ENCODE peak calls at places on chromosomes 11 and 22, in ten cellular contexts. One of them, this sample, is unnamed.
A peak's percentile ranks its signal among the peaks of the same experiment; 100 is the strongest.

GRCh38 chr22:41394012-41394356 is 12.2 kb downstream of the TEF start:
- DNase-seq in stimulated activated CD4-positive, alpha-beta T cell treated with anti-CD3 and anti-CD28 coated beads, Interleukin-1b, Interleukin-23, amount 100 ng/mL, for 24 hours: no peak
- DNase-seq in nephron progenitor cell: no peak
- DNase-seq in HL-60: no peak
- DNase-seq in dorsolateral prefrontal cortex: no peak
- DNase-seq in left cardiac atrium: no peak
- DNase-seq in AG20443: no peak
- DNase-seq in SJSA1: no peak
- DNase-seq in GDM1: no peak
- DNase-seq in Panc1: no peak
- DNase-seq in this sample: no peak

GRCh38 chr11:117010808-117011540 is 87.3 kb downstream of the SIK3 start:
- DNase-seq in stimulated activated CD4-positive, alpha-beta T cell treated with anti-CD3 and anti-CD28 coated beads, Interleukin-1b, Interleukin-23, amount 100 ng/mL, for 24 hours: no peak
- DNase-seq in nephron progenitor cell: no peak
- DNase-seq in HL-60: no peak
- DNase-seq in dorsolateral prefrontal cortex: no peak
- DNase-seq in left cardiac atrium: no peak
- DNase-seq in AG20443: peak; percentile 84
- DNase-seq in SJSA1: no peak
- DNase-seq in GDM1: no peak
- DNase-seq in Panc1: peak; percentile 78
- DNase-seq in this sample: no peak

GRCh38 chr22:45212992-45213751 is 27.5 kb downstream of the KIAA0930 start:
- DNase-seq in stimulated activated CD4-positive, alpha-beta T cell treated with anti-CD3 and anti-CD28 coated beads, Interleukin-1b, Interleukin-23, amount 100 ng/mL, for 24 hours: no peak
- DNase-seq in nephron progenitor cell: no peak
- DNase-seq in HL-60: peak; percentile 78
- DNase-seq in dorsolateral prefrontal cortex: peak; percentile 38
- DNase-seq in left cardiac atrium: peak; percentile 73
- DNase-seq in AG20443: peak; percentile 84
- DNase-seq in SJSA1: peak; percentile 66
- DNase-seq in GDM1: no peak
- DNase-seq in Panc1: no peak
- DNase-seq in this sample: no peak

GRCh38 chr22:38886333-38886732 is 14.3 kb upstream of the CBX6 start:
- DNase-seq in stimulated activated CD4-positive, alpha-beta T cell treated with anti-CD3 and anti-CD28 coated beads, Interleukin-1b, Interleukin-23, amount 100 ng/mL, for 24 hours: no peak
- DNase-seq in nephron progenitor cell: no peak
- DNase-seq in HL-60: no peak
- DNase-seq in dorsolateral prefrontal cortex: no peak
- DNase-seq in left cardiac atrium: no peak
- DNase-seq in AG20443: no peak
- DNase-seq in SJSA1: no peak
- DNase-seq in GDM1: no peak
- DNase-seq in Panc1: no peak
- DNase-seq in this sample: no peak

GRCh38 chr11:57071829-57072228 is 83.1 kb downstream of the OR5AK2 start:
- DNase-seq in stimulated activated CD4-positive, alpha-beta T cell treated with anti-CD3 and anti-CD28 coated beads, Interleukin-1b, Interleukin-23, amount 100 ng/mL, for 24 hours: no peak
- DNase-seq in nephron progenitor cell: no peak
- DNase-seq in HL-60: no peak
- DNase-seq in dorsolateral prefrontal cortex: no peak
- DNase-seq in left cardiac atrium: no peak
- DNase-seq in AG20443: peak; percentile 41
- DNase-seq in SJSA1: no peak
- DNase-seq in GDM1: no peak
- DNase-seq in Panc1: peak; percentile 12
- DNase-seq in this sample: no peak

GRCh38 chr22:26748845-26749244 is 91.5 kb downstream of the MIAT start:
- DNase-seq in stimulated activated CD4-positive, alpha-beta T cell treated with anti-CD3 and anti-CD28 coated beads, Interleukin-1b, Interleukin-23, amount 100 ng/mL, for 24 hours: no peak
- DNase-seq in nephron progenitor cell: no peak
- DNase-seq in HL-60: no peak
- DNase-seq in dorsolateral prefrontal cortex: no peak
- DNase-seq in left cardiac atrium: no peak
- DNase-seq in AG20443: peak; percentile 23
- DNase-seq in SJSA1: no peak
- DNase-seq in GDM1: no peak
- DNase-seq in Panc1: no peak
- DNase-seq in this sample: no peak

GRCh38 chr22:22709719-22710445 is 65.5 kb downstream of the GGTLC2 start:
- DNase-seq in stimulated activated CD4-positive, alpha-beta T cell treated with anti-CD3 and anti-CD28 coated beads, Interleukin-1b, Interleukin-23, amount 100 ng/mL, for 24 hours: no peak
- DNase-seq in nephron progenitor cell: peak; percentile 36
- DNase-seq in HL-60: peak; percentile 5
- DNase-seq in dorsolateral prefrontal cortex: no peak
- DNase-seq in left cardiac atrium: no peak
- DNase-seq in AG20443: no peak
- DNase-seq in SJSA1: peak; percentile 37
- DNase-seq in GDM1: no peak
- DNase-seq in Panc1: no peak
- DNase-seq in this sample: no peak

GRCh38 chr11:5197538-5197937 is 2.9 kb downstream of the OR51V1 start:
- DNase-seq in stimulated activated CD4-positive, alpha-beta T cell treated with anti-CD3 and anti-CD28 coated beads, Interleukin-1b, Interleukin-23, amount 100 ng/mL, for 24 hours: no peak
- DNase-seq in nephron progenitor cell: no peak
- DNase-seq in HL-60: no peak
- DNase-seq in dorsolateral prefrontal cortex: no peak
- DNase-seq in left cardiac atrium: no peak
- DNase-seq in AG20443: peak; percentile 59
- DNase-seq in SJSA1: no peak
- DNase-seq in GDM1: no peak
- DNase-seq in Panc1: no peak
- DNase-seq in this sample: no peak

GRCh38 chr22:25942989-25943411 is 201.0 kb downstream of the MYO18B start:
- DNase-seq in stimulated activated CD4-positive, alpha-beta T cell treated with anti-CD3 and anti-CD28 coated beads, Interleukin-1b, Interleukin-23, amount 100 ng/mL, for 24 hours: no peak
- DNase-seq in nephron progenitor cell: no peak
- DNase-seq in HL-60: no peak
- DNase-seq in dorsolateral prefrontal cortex: peak; percentile 45
- DNase-seq in left cardiac atrium: peak; percentile 40
- DNase-seq in AG20443: no peak
- DNase-seq in SJSA1: peak; percentile 80
- DNase-seq in GDM1: no peak
- DNase-seq in Panc1: no peak
- DNase-seq in this sample: peak; percentile 11

GRCh38 chr11:118679483-118679882 is at the start of gene TREH:
- DNase-seq in stimulated activated CD4-positive, alpha-beta T cell treated with anti-CD3 and anti-CD28 coated beads, Interleukin-1b, Interleukin-23, amount 100 ng/mL, for 24 hours: no peak
- DNase-seq in nephron progenitor cell: no peak
- DNase-seq in HL-60: no peak
- DNase-seq in dorsolateral prefrontal cortex: peak; percentile 2
- DNase-seq in left cardiac atrium: no peak
- DNase-seq in AG20443: no peak
- DNase-seq in SJSA1: no peak
- DNase-seq in GDM1: no peak
- DNase-seq in Panc1: no peak
- DNase-seq in this sample: peak; percentile 79

GRCh38 chr11:120169981-120170698 is 32.2 kb upstream of the TRIM29 start:
- DNase-seq in stimulated activated CD4-positive, alpha-beta T cell treated with anti-CD3 and anti-CD28 coated beads, Interleukin-1b, Interleukin-23, amount 100 ng/mL, for 24 hours: no peak
- DNase-seq in nephron progenitor cell: no peak
- DNase-seq in HL-60: no peak
- DNase-seq in dorsolateral prefrontal cortex: no peak
- DNase-seq in left cardiac atrium: no peak
- DNase-seq in AG20443: peak; percentile 3
- DNase-seq in SJSA1: no peak
- DNase-seq in GDM1: no peak
- DNase-seq in Panc1: no peak
- DNase-seq in this sample: no peak

GRCh38 chr22:24952837-24953293 is 349 bp downstream of the KIAA1671 start:
- DNase-seq in stimulated activated CD4-positive, alpha-beta T cell treated with anti-CD3 and anti-CD28 coated beads, Interleukin-1b, Interleukin-23, amount 100 ng/mL, for 24 hours: no peak
- DNase-seq in nephron progenitor cell: no peak
- DNase-seq in HL-60: no peak
- DNase-seq in dorsolateral prefrontal cortex: peak; percentile 22
- DNase-seq in left cardiac atrium: peak; percentile 66
- DNase-seq in AG20443: peak; percentile 78
- DNase-seq in SJSA1: no peak
- DNase-seq in GDM1: no peak
- DNase-seq in Panc1: no peak
- DNase-seq in this sample: peak; percentile 78

GRCh38 chr11:120710354-120711187 is 199.0 kb downstream of the GRIK4 start:
- DNase-seq in stimulated activated CD4-positive, alpha-beta T cell treated with anti-CD3 and anti-CD28 coated beads, Interleukin-1b, Interleukin-23, amount 100 ng/mL, for 24 hours: no peak
- DNase-seq in nephron progenitor cell: peak; percentile 79
- DNase-seq in HL-60: no peak
- DNase-seq in dorsolateral prefrontal cortex: peak; percentile 56
- DNase-seq in left cardiac atrium: peak; percentile 31
- DNase-seq in AG20443: peak; percentile 95
- DNase-seq in SJSA1: peak; percentile 73
- DNase-seq in GDM1: no peak
- DNase-seq in Panc1: no peak
- DNase-seq in this sample: peak; percentile 86

GRCh38 chr11:23789938-23790371 is 706.9 kb upstream of the LUZP2 start:
- DNase-seq in stimulated activated CD4-positive, alpha-beta T cell treated with anti-CD3 and anti-CD28 coated beads, Interleukin-1b, Interleukin-23, amount 100 ng/mL, for 24 hours: no peak
- DNase-seq in nephron progenitor cell: no peak
- DNase-seq in HL-60: no peak
- DNase-seq in dorsolateral prefrontal cortex: no peak
- DNase-seq in left cardiac atrium: no peak
- DNase-seq in AG20443: peak; percentile 23
- DNase-seq in SJSA1: no peak
- DNase-seq in GDM1: no peak
- DNase-seq in Panc1: no peak
- DNase-seq in this sample: peak; percentile 79

GRCh38 chr11:102911758-102912481 is 37.1 kb upstream of the MMP12 start:
- DNase-seq in stimulated activated CD4-positive, alpha-beta T cell treated with anti-CD3 and anti-CD28 coated beads, Interleukin-1b, Interleukin-23, amount 100 ng/mL, for 24 hours: no peak
- DNase-seq in nephron progenitor cell: no peak
- DNase-seq in HL-60: no peak
- DNase-seq in dorsolateral prefrontal cortex: no peak
- DNase-seq in left cardiac atrium: no peak
- DNase-seq in AG20443: no peak
- DNase-seq in SJSA1: no peak
- DNase-seq in GDM1: no peak
- DNase-seq in Panc1: no peak
- DNase-seq in this sample: no peak

GRCh38 chr11:72574046-72574445 is 100.2 kb downstream of the PDE2A start:
- DNase-seq in stimulated activated CD4-positive, alpha-beta T cell treated with anti-CD3 and anti-CD28 coated beads, Interleukin-1b, Interleukin-23, amount 100 ng/mL, for 24 hours: no peak
- DNase-seq in nephron progenitor cell: no peak
- DNase-seq in HL-60: no peak
- DNase-seq in dorsolateral prefrontal cortex: no peak
- DNase-seq in left cardiac atrium: no peak
- DNase-seq in AG20443: no peak
- DNase-seq in SJSA1: no peak
- DNase-seq in GDM1: no peak
- DNase-seq in Panc1: no peak
- DNase-seq in this sample: no peak

GRCh38 chr22:47802446-47802845 is 1040.0 kb downstream of the TBC1D22A start:
- DNase-seq in stimulated activated CD4-positive, alpha-beta T cell treated with anti-CD3 and anti-CD28 coated beads, Interleukin-1b, Interleukin-23, amount 100 ng/mL, for 24 hours: no peak
- DNase-seq in nephron progenitor cell: peak; percentile 10
- DNase-seq in HL-60: no peak
- DNase-seq in dorsolateral prefrontal cortex: no peak
- DNase-seq in left cardiac atrium: no peak
- DNase-seq in AG20443: no peak
- DNase-seq in SJSA1: peak; percentile 28
- DNase-seq in GDM1: no peak
- DNase-seq in Panc1: no peak
- DNase-seq in this sample: no peak

GRCh38 chr11:19978668-19979518 is 181.4 kb downstream of the DBX1 start:
- DNase-seq in stimulated activated CD4-positive, alpha-beta T cell treated with anti-CD3 and anti-CD28 coated beads, Interleukin-1b, Interleukin-23, amount 100 ng/mL, for 24 hours: no peak
- DNase-seq in nephron progenitor cell: no peak
- DNase-seq in HL-60: no peak
- DNase-seq in dorsolateral prefrontal cortex: no peak
- DNase-seq in left cardiac atrium: no peak
- DNase-seq in AG20443: peak; percentile 71
- DNase-seq in SJSA1: peak; percentile 57
- DNase-seq in GDM1: no peak
- DNase-seq in Panc1: peak; percentile 59
- DNase-seq in this sample: peak; percentile 72

GRCh38 chr11:43376594-43376993 is 17.9 kb downstream of the TTC17 start:
- DNase-seq in stimulated activated CD4-positive, alpha-beta T cell treated with anti-CD3 and anti-CD28 coated beads, Interleukin-1b, Interleukin-23, amount 100 ng/mL, for 24 hours: no peak
- DNase-seq in nephron progenitor cell: no peak
- DNase-seq in HL-60: no peak
- DNase-seq in dorsolateral prefrontal cortex: no peak
- DNase-seq in left cardiac atrium: no peak
- DNase-seq in AG20443: peak; percentile 42
- DNase-seq in SJSA1: no peak
- DNase-seq in GDM1: no peak
- DNase-seq in Panc1: no peak
- DNase-seq in this sample: peak; percentile 32

GRCh38 chr22:26629988-26630761 is 8.4 kb downstream of the CRYBA4 start:
- DNase-seq in stimulated activated CD4-positive, alpha-beta T cell treated with anti-CD3 and anti-CD28 coated beads, Interleukin-1b, Interleukin-23, amount 100 ng/mL, for 24 hours: no peak
- DNase-seq in nephron progenitor cell: no peak
- DNase-seq in HL-60: no peak
- DNase-seq in dorsolateral prefrontal cortex: no peak
- DNase-seq in left cardiac atrium: no peak
- DNase-seq in AG20443: no peak
- DNase-seq in SJSA1: no peak
- DNase-seq in GDM1: no peak
- DNase-seq in Panc1: no peak
- DNase-seq in this sample: no peak

GRCh38 chr11:80595011-80595410 is 1154.2 kb upstream of the TENM4 start:
- DNase-seq in stimulated activated CD4-positive, alpha-beta T cell treated with anti-CD3 and anti-CD28 coated beads, Interleukin-1b, Interleukin-23, amount 100 ng/mL, for 24 hours: no peak
- DNase-seq in nephron progenitor cell: no peak
- DNase-seq in HL-60: no peak
- DNase-seq in dorsolateral prefrontal cortex: no peak
- DNase-seq in left cardiac atrium: no peak
- DNase-seq in AG20443: no peak
- DNase-seq in SJSA1: no peak
- DNase-seq in GDM1: no peak
- DNase-seq in Panc1: peak; percentile 25
- DNase-seq in this sample: peak; percentile 48

GRCh38 chr11:94638902-94639373 is 71.8 kb downstream of the PIWIL4 start:
- DNase-seq in stimulated activated CD4-positive, alpha-beta T cell treated with anti-CD3 and anti-CD28 coated beads, Interleukin-1b, Interleukin-23, amount 100 ng/mL, for 24 hours: no peak
- DNase-seq in nephron progenitor cell: no peak
- DNase-seq in HL-60: peak; percentile 25
- DNase-seq in dorsolateral prefrontal cortex: no peak
- DNase-seq in left cardiac atrium: no peak
- DNase-seq in AG20443: peak; percentile 62
- DNase-seq in SJSA1: no peak
- DNase-seq in GDM1: no peak
- DNase-seq in Panc1: no peak
- DNase-seq in this sample: peak; percentile 28

GRCh38 chr11:129766858-129767604 is 48.6 kb upstream of the TMEM45B start:
- DNase-seq in stimulated activated CD4-positive, alpha-beta T cell treated with anti-CD3 and anti-CD28 coated beads, Interleukin-1b, Interleukin-23, amount 100 ng/mL, for 24 hours: no peak
- DNase-seq in nephron progenitor cell: peak; percentile 49
- DNase-seq in HL-60: peak; percentile 40
- DNase-seq in dorsolateral prefrontal cortex: no peak
- DNase-seq in left cardiac atrium: no peak
- DNase-seq in AG20443: peak; percentile 39
- DNase-seq in SJSA1: no peak
- DNase-seq in GDM1: no peak
- DNase-seq in Panc1: no peak
- DNase-seq in this sample: peak; percentile 69

GRCh38 chr11:17544181-17544622 is at the start of gene USH1C:
- DNase-seq in stimulated activated CD4-positive, alpha-beta T cell treated with anti-CD3 and anti-CD28 coated beads, Interleukin-1b, Interleukin-23, amount 100 ng/mL, for 24 hours: no peak
- DNase-seq in nephron progenitor cell: peak; percentile 70
- DNase-seq in HL-60: no peak
- DNase-seq in dorsolateral prefrontal cortex: no peak
- DNase-seq in left cardiac atrium: no peak
- DNase-seq in AG20443: peak; percentile 61
- DNase-seq in SJSA1: no peak
- DNase-seq in GDM1: no peak
- DNase-seq in Panc1: no peak
- DNase-seq in this sample: peak; percentile 84

GRCh38 chr11:105164226-105164625 is 24.7 kb upstream of the CARD18 start:
- DNase-seq in stimulated activated CD4-positive, alpha-beta T cell treated with anti-CD3 and anti-CD28 coated beads, Interleukin-1b, Interleukin-23, amount 100 ng/mL, for 24 hours: no peak
- DNase-seq in nephron progenitor cell: no peak
- DNase-seq in HL-60: no peak
- DNase-seq in dorsolateral prefrontal cortex: no peak
- DNase-seq in left cardiac atrium: no peak
- DNase-seq in AG20443: no peak
- DNase-seq in SJSA1: no peak
- DNase-seq in GDM1: no peak
- DNase-seq in Panc1: no peak
- DNase-seq in this sample: no peak

GRCh38 chr22:19079691-19080090 is 42.5 kb downstream of the DGCR2 start:
- DNase-seq in stimulated activated CD4-positive, alpha-beta T cell treated with anti-CD3 and anti-CD28 coated beads, Interleukin-1b, Interleukin-23, amount 100 ng/mL, for 24 hours: no peak
- DNase-seq in nephron progenitor cell: no peak
- DNase-seq in HL-60: no peak
- DNase-seq in dorsolateral prefrontal cortex: no peak
- DNase-seq in left cardiac atrium: no peak
- DNase-seq in AG20443: no peak
- DNase-seq in SJSA1: no peak
- DNase-seq in GDM1: no peak
- DNase-seq in Panc1: no peak
- DNase-seq in this sample: no peak

GRCh38 chr11:106410902-106411301 is 333.4 kb downstream of the AASDHPPT start:
- DNase-seq in stimulated activated CD4-positive, alpha-beta T cell treated with anti-CD3 and anti-CD28 coated beads, Interleukin-1b, Interleukin-23, amount 100 ng/mL, for 24 hours: no peak
- DNase-seq in nephron progenitor cell: no peak
- DNase-seq in HL-60: no peak
- DNase-seq in dorsolateral prefrontal cortex: no peak
- DNase-seq in left cardiac atrium: no peak
- DNase-seq in AG20443: no peak
- DNase-seq in SJSA1: no peak
- DNase-seq in GDM1: no peak
- DNase-seq in Panc1: no peak
- DNase-seq in this sample: no peak